ENCODE peak calls at places on chromosome 12, in five cellular contexts. X, C, G, Y and S are unnamed samples.

GRCh38 chr12:45381351-45381750 is 165.5 kb downstream of the ANO6 start:
- DNase-seq in X (no peak), C (no peak), G (no peak), Y (no peak), S (no peak)

GRCh38 chr12:130031571-130032189 is 127.9 kb upstream of the TMEM132D start:
- DNase-seq in X (peak), C (peak), G (peak), Y (peak), S (peak)

GRCh38 chr12:119644930-119645329 is 23.0 kb upstream of the PRKAB1 start:
- DNase-seq in X (no peak), C (no peak), G (no peak), Y (no peak), S (no peak)

GRCh38 chr12:14188761-14189160 is 176.7 kb upstream of the ATF7IP start:
- DNase-seq in X (no peak), C (no peak), G (no peak), Y (no peak), S (no peak)

GRCh38 chr12:52952082-52952801 is 3.3 kb downstream of the KRT18 start:
- DNase-seq in X (no peak), C (no peak), G (no peak), Y (no peak), S (no peak)

GRCh38 chr12:130132831-130133635 is 29.2 kb upstream of the FZD10 start:
- DNase-seq in X (no peak), C (peak), G (peak), Y (no peak), S (no peak)

GRCh38 chr12:2341051-2341751 is 288.4 kb downstream of the CACNA1C start:
- DNase-seq in X (no peak), C (no peak), G (no peak), Y (no peak), S (no peak)

GRCh38 chr12:130621696-130622298 is 94.3 kb downstream of the RIMBP2 start:
- DNase-seq in X (no peak), C (no peak), G (no peak), Y (no peak), S (no peak)

GRCh38 chr12:131458931-131459575 is 251.8 kb upstream of the SFSWAP start:
- DNase-seq in X (no peak), C (no peak), G (no peak), Y (no peak), S (peak)

GRCh38 chr12:96876966-96877365 is 30.1 kb upstream of the NEDD1 start:
- DNase-seq in X (no peak), C (no peak), G (no peak), Y (no peak), S (no peak)

GRCh38 chr12:104687823-104688573 is 231.2 kb downstream of the CHST11 start:
- DNase-seq in X (no peak), C (no peak), G (no peak), Y (no peak), S (no peak)

GRCh38 chr12:85004199-85004598 is 31.9 kb downstream of the TSPAN19 start:
- DNase-seq in X (no peak), C (no peak), G (no peak), Y (no peak), S (no peak)

GRCh38 chr12:86122846-86123468 is 133.2 kb downstream of the MGAT4C start:
- DNase-seq in X (no peak), C (no peak), G (no peak), Y (no peak), S (no peak)

GRCh38 chr12:25200703-25201102 is 5.7 kb downstream of the ETFRF1 start:
- DNase-seq in X (no peak), C (peak), G (peak), Y (no peak), S (no peak)

GRCh38 chr12:131912526-131913274 is 16.4 kb upstream of the PUS1 start:
- DNase-seq in X (peak), C (peak), G (peak), Y (no peak), S (no peak)